ENCODE peak calls at places on chromosomes 4 and X, in nine cellular contexts. N is cerebellar cortex; X is CD8-positive, alpha-beta memory T cell; T is activated CD8-positive, alpha-beta memory T cell treated with anti-CD3 and anti-CD28 coated beads for 4 hours; L is HT-29; I is hypothalamus; B is MM.1S; M is NCI-H1417; E is aorta. O is an unnamed sample.

GRCh38 chr4:23320881-23321612 is 568.8 kb downstream of the PPARGC1A start:
- DNase-seq in N (no peak), X (no peak), T (no peak), L (no peak), I (no peak), B (no peak), M (no peak), E (no peak), O (no peak)

GRCh38 chr4:122584517-122584916 is 36.3 kb downstream of the IL21 start:
- DNase-seq in N (no peak), X (no peak), T (no peak), L (no peak), I (no peak), B (peak; percentile 52), M (no peak), E (no peak), O (no peak)

GRCh38 chrX:23327104-23327503 is 7.5 kb upstream of the PTCHD1 start:
- DNase-seq in N (no peak), X (no peak), T (no peak), L (no peak), I (no peak), B (no peak), M (no peak), E (no peak), O (no peak)

GRCh38 chr4:99383381-99383780 is 30.8 kb upstream of the ADH1C start:
- DNase-seq in N (no peak), X (no peak), T (no peak), L (no peak), I (no peak), B (no peak), M (no peak), E (no peak), O (no peak)

GRCh38 chrX:95893632-95894031 is 791.0 kb upstream of the DIAPH2 start:
- DNase-seq in N (no peak), X (no peak), T (no peak), L (no peak), I (no peak), B (no peak), M (no peak), E (no peak), O (no peak)

GRCh38 chrX:13305091-13305490 is 14.8 kb downstream of the ATXN3L start:
- DNase-seq in N (no peak), X (no peak), T (no peak), L (no peak), I (no peak), B (no peak), M (no peak), E (no peak), O (no peak)

GRCh38 chr4:22093126-22093525 is 144.6 kb upstream of the KCNIP4 start:
- DNase-seq in N (peak; percentile 93), X (no peak), T (no peak), L (no peak), I (no peak), B (no peak), M (no peak), E (no peak), O (no peak)

GRCh38 chr4:146855761-146856160 is 89.9 kb downstream of the TTC29 start:
- DNase-seq in N (no peak), X (no peak), T (no peak), L (no peak), I (no peak), B (no peak), M (no peak), E (no peak), O (no peak)

GRCh38 chr4:83964996-83965541 is 429.2 kb downstream of the GPAT3 start:
- DNase-seq in N (no peak), X (no peak), T (no peak), L (peak; percentile 11), I (no peak), B (no peak), M (no peak), E (no peak), O (no peak)

GRCh38 chr4:27666943-27667342 is 806.3 kb downstream of the STIM2 start:
- DNase-seq in N (no peak), X (no peak), T (no peak), L (peak; percentile 16), I (no peak), B (no peak), M (peak; percentile 30), E (no peak), O (no peak)

GRCh38 chr4:187995322-187996207 is at the start of gene ZFP42:
- DNase-seq in N (no peak), X (no peak), T (no peak), L (no peak), I (no peak), B (no peak), M (no peak), E (no peak), O (no peak)

O was measured in effector memory CD8-positive, alpha-beta T cell.